ENCODE peak calls at places on chromosomes 7 and 10, in ten cellular contexts. F is SK-N-SH, N is pancreas, R is AG04449, V is GM06990, Z is astrocyte of the spinal cord, K is epithelial cell of esophagus, L is psoas muscle, B is fibroblast of lung, I is AG04450. S is an unnamed sample.

GRCh38 chr10:104337527-104337984 is 709 bp downstream of the ITPRIP start:
- DNase-seq in R (no peak), F (no peak), K (no peak), N (peak), L (no peak), B (peak), V (peak), I (no peak), Z (peak), S (peak)

GRCh38 chr7:133662830-133663229 is 410.0 kb downstream of the EXOC4 start:
- DNase-seq in K (no peak), I (no peak), R (no peak), V (no peak), Z (no peak), B (no peak), F (no peak), N (no peak), L (no peak), S (no peak)

GRCh38 chr7:131090188-131090587 is 237.5 kb upstream of the MKLN1 start:
- DNase-seq in L (no peak), B (no peak), K (no peak), V (no peak), Z (no peak), F (no peak), N (no peak), I (no peak), R (no peak), S (no peak)

GRCh38 chr7:44622342-44623151 is 16.1 kb downstream of the OGDH start:
- DNase-seq in F (no peak), V (no peak), Z (no peak), B (peak), N (no peak), L (no peak), I (no peak), K (peak), R (no peak), S (peak)

GRCh38 chr10:125012851-125013528 is 71.1 kb downstream of the ZRANB1 start:
- DNase-seq in Z (no peak), B (no peak), L (no peak), K (no peak), F (no peak), I (no peak), R (no peak), V (no peak), N (no peak), S (no peak)

GRCh38 chr7:27116962-27117686 is 13.4 kb downstream of the HOXA4 start:
- DNase-seq in I (no peak), V (no peak), L (no peak), Z (no peak), R (no peak), N (no peak), F (no peak), B (peak), K (no peak), S (no peak)

GRCh38 chr7:116122972-116123595 is 87.3 kb upstream of the TES start:
- DNase-seq in N (no peak), I (peak), V (no peak), R (peak), Z (peak), F (peak), L (no peak), B (peak), K (peak), S (peak)

GRCh38 chr10:124675261-124675660 is 68.9 kb downstream of the FAM53B start:
- DNase-seq in R (no peak), V (no peak), L (peak), Z (no peak), B (no peak), I (no peak), K (no peak), F (no peak), N (no peak), S (no peak)

GRCh38 chr7:96479015-96479645 is 157.2 kb upstream of the SLC25A13 start:
- DNase-seq in V (no peak), R (no peak), F (no peak), I (no peak), B (no peak), N (no peak), Z (no peak), L (no peak), K (no peak), S (no peak)

GRCh38 chr7:122072272-122072671 is 71.8 kb downstream of the AASS start:
- DNase-seq in K (no peak), N (no peak), V (no peak), L (no peak), R (no peak), Z (no peak), B (no peak), F (no peak), I (no peak), S (no peak)

DNA sequence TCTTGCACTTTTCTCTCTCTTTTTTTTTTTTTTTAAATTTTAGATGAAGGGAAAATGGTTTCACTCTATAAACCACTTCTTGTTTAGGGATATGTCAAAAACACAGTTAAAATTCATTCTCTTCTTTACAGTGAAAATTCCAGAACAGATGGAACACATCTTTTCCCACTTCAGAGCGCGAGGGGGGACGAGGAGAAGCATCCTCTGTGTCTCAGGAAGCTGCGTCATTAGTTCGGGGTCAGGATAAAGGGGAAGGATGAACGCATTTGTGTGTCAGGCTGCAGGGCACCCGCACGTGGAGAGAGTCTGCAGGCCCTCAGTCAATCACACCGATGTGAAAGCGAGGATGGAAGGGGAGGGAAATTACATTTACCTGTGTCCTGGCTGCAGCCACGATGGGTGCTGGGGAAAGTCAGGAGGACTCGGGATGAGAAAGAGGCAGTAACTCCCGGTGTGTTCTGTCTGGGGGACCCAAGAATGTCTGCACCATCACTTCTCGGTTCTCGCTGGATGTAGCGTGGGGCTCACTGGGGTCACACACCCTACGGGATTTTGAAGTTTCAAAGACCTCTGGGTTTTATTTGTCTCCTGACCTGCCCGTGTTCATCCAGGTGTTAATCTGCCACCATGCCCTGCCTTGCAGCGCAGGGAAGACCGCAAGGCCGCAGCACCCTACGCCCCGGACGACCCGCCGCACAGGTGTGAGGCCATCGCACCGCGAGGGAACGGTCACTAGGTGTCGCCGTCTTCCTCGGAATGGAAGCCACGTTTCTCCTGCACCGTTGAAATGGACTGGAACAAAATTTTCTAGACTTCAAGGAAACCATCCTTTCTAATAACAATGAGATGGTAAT is 66.7 kb upstream of the PITRM1 start:
- DNase-seq in R (no peak), V (peak), N (peak), K (peak), I (no peak), B (peak), F (peak), L (peak), Z (peak), S (peak)
- TF ChIP-seq CTCF in R (peak), V (peak), N (peak), K (peak), I (peak), B (peak), F (peak), L (peak), Z (peak), S (peak)

GRCh38 chr7:54785261-54785660 is 26.2 kb upstream of the SEC61G start:
- DNase-seq in B (peak), V (no peak), Z (no peak), R (no peak), N (no peak), F (no peak), I (no peak), K (peak), L (no peak), S (no peak)

GRCh38 chr7:54792383-54792782 is 33.4 kb upstream of the SEC61G start:
- DNase-seq in B (no peak), F (no peak), V (no peak), R (no peak), I (no peak), Z (no peak), K (no peak), L (no peak), N (no peak), S (no peak)

GRCh38 chr7:54783952-54784351 is 24.9 kb upstream of the SEC61G start:
- DNase-seq in Z (no peak), B (no peak), R (no peak), F (no peak), V (no peak), I (no peak), K (no peak), L (no peak), N (no peak), S (no peak)

GRCh38 chr7:54782829-54783228 is 23.8 kb upstream of the SEC61G start:
- DNase-seq in F (no peak), Z (no peak), L (no peak), K (no peak), V (no peak), B (no peak), R (no peak), N (no peak), I (no peak), S (no peak)

DNA sequence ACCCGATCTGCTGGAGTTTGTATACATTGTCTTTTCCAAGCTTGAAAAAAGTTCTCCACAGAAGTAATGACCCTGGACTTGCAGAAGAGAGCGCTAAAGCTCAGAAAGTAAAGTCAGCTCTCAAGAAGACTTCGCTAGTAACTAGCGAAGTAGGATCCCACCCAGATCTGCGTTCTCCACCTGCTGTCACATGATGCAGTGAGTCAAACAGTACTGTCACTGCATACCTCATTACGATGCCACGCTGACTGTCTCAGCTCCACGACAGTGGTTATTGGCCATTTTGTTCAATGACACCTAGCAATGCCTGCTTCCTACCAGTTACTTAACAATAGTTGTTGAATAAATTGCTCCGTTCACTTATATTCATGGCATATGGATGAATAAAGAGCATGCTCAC is 29.7 kb upstream of the SEC61G start:
- DNase-seq in R (peak), F (peak), K (peak), V (no peak), L (peak), I (peak), B (peak), N (no peak), Z (peak), S (peak)
- TF ChIP-seq CTCF in R (peak), F (peak), K (peak), V (peak), L (peak), I (peak), B (peak), N (peak), Z (peak), S (peak)

DNA sequence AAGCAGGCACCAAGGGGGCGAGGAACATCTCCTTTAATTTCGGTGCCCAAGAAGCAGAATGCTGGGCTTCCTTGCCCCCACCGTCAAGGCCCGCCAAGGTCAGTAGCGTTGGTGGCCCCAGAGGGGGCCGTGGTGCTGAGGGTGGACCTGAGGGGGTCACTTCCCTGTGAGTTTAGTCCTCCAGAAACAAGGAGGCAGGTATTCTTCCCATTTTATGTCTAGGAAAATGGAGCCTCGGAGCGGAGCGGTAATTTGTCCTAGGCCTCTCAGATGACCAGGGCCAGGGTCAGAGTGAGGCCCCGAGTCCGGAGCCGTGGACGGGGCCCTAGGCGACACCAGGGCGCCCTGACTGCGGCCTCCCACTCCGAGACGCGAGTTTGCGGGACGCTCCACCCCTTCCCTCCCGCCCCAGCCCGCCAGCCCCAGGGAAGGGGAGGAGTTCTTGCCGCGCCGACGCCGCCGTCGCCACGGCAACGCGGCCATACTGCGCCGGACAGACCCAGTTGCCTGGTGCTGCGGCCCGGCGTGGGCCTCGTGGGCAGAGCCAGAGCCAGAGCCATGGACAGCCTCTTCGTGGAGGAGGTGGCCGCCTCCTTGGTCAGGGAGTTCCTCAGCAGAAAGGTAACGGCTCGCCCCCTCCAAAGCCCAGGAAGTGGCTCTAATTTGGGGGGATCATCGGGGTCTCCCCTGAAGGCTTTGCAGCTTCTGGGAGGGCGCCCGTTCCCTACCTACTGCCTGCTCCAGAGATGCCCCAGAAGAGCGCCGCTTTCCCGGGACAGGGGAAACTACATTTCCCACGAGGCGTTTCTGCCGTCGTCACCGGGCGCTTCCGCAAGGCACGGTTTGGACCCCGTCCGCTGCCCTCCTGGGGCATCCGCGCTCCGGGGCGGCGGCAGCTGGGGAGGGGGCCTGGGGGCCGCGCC is at the start of gene MINDY4:
- DNase-seq in Z (peak), I (peak), K (peak), V (peak), B (peak), N (peak), F (peak), R (no peak), L (peak), S (peak)
- TF ChIP-seq CTCF in Z (peak), I (peak), K (no peak), V (no peak), B (no peak), N (no peak), F (no peak), R (peak), L (no peak), S (no peak)

GRCh38 chr10:48701139-48701901 is 16.6 kb downstream of the WDFY4 start:
- DNase-seq in L (no peak), V (no peak), N (no peak), Z (no peak), K (no peak), R (no peak), F (no peak), I (no peak), B (no peak), S (no peak)
- TF ChIP-seq CTCF in L (no peak), V (peak), N (no peak), Z (no peak), K (no peak), R (no peak), F (no peak), I (no peak), B (no peak), S (peak)

GRCh38 chr10:132445516-132446194 is 48.7 kb downstream of the PWWP2B start:
- DNase-seq in L (no peak), N (no peak), I (no peak), V (no peak), Z (no peak), K (no peak), F (no peak), B (no peak), R (no peak), S (no peak)

GRCh38 chr10:132447446-132448247 is 50.6 kb downstream of the PWWP2B start:
- DNase-seq in R (peak), I (peak), Z (peak), K (peak), F (no peak), V (peak), L (no peak), N (peak), B (peak), S (no peak)

GRCh38 chr10:132446195-132446581 is 49.2 kb downstream of the PWWP2B start:
- DNase-seq in Z (no peak), V (no peak), L (no peak), N (no peak), K (no peak), I (no peak), F (no peak), B (no peak), R (no peak), S (no peak)

GRCh38 chr10:132448248-132448731 is 51.3 kb downstream of the PWWP2B start:
- DNase-seq in K (peak), V (peak), I (no peak), B (no peak), R (no peak), F (peak), Z (no peak), L (peak), N (peak), S (peak)

GRCh38 chr10:132446661-132447445 is 49.9 kb downstream of the PWWP2B start:
- DNase-seq in I (no peak), B (peak), N (peak), V (peak), L (no peak), Z (no peak), R (no peak), F (peak), K (peak), S (no peak)
- TF ChIP-seq CTCF in I (peak), B (peak), N (peak), V (peak), L (peak), Z (peak), R (peak), F (peak), K (peak), S (no peak)